ENCODE peak calls at places on chromosomes 2 and 18, in five cellular contexts. One of them, this sample, is unnamed.
A peak's percentile ranks its signal among the peaks of the same experiment; 100 is the strongest.

GRCh38 chr2:109148991-109149645 is 20.1 kb downstream of the SH3RF3 start:
- DNase-seq in left ventricle myocardium inferior: no peak
- DNase-seq in suprapubic skin: no peak
- DNase-seq in mammary epithelial cell: no peak
- DNase-seq in body of pancreas: no peak
- DNase-seq in this sample: no peak

GRCh38 chr2:18536100-18536499 is 24.4 kb downstream of the RDH14 start:
- DNase-seq in left ventricle myocardium inferior: no peak
- DNase-seq in suprapubic skin: no peak
- DNase-seq in mammary epithelial cell: peak; percentile 47
- DNase-seq in body of pancreas: no peak
- DNase-seq in this sample: no peak

GRCh38 chr18:75111673-75112485 is 97.1 kb downstream of the PTGR3 start:
- DNase-seq in left ventricle myocardium inferior: no peak
- DNase-seq in suprapubic skin: no peak
- DNase-seq in mammary epithelial cell: peak; percentile 19
- DNase-seq in body of pancreas: no peak
- DNase-seq in this sample: no peak

GRCh38 chr2:200765139-200765951 is 46.4 kb upstream of the BZW1 start:
- DNase-seq in left ventricle myocardium inferior: no peak
- DNase-seq in suprapubic skin: no peak
- DNase-seq in mammary epithelial cell: peak; percentile 94
- DNase-seq in body of pancreas: no peak
- DNase-seq in this sample: peak; percentile 81

GRCh38 chr18:36372902-36373301 is 75.4 kb downstream of the FHOD3 start:
- DNase-seq in left ventricle myocardium inferior: no peak
- DNase-seq in suprapubic skin: no peak
- DNase-seq in mammary epithelial cell: peak; percentile 85
- DNase-seq in body of pancreas: no peak
- DNase-seq in this sample: no peak

GRCh38 chr18:79384834-79385233 is 10.9 kb upstream of the NFATC1 start:
- DNase-seq in left ventricle myocardium inferior: no peak
- DNase-seq in suprapubic skin: no peak
- DNase-seq in mammary epithelial cell: no peak
- DNase-seq in body of pancreas: no peak
- DNase-seq in this sample: no peak

GRCh38 chr2:174145827-174146226 is 102.5 kb downstream of the OLA1 start:
- DNase-seq in left ventricle myocardium inferior: no peak
- DNase-seq in suprapubic skin: no peak
- DNase-seq in mammary epithelial cell: no peak
- DNase-seq in body of pancreas: no peak
- DNase-seq in this sample: no peak

GRCh38 chr2:34401186-34401585 is 802.1 kb upstream of the FAM98A start:
- DNase-seq in left ventricle myocardium inferior: no peak
- DNase-seq in suprapubic skin: no peak
- DNase-seq in mammary epithelial cell: no peak
- DNase-seq in body of pancreas: no peak
- DNase-seq in this sample: no peak

GRCh38 chr18:37779220-37779619 is 213.6 kb upstream of the CELF4 start:
- DNase-seq in left ventricle myocardium inferior: no peak
- DNase-seq in suprapubic skin: no peak
- DNase-seq in mammary epithelial cell: no peak
- DNase-seq in body of pancreas: no peak
- DNase-seq in this sample: no peak

GRCh38 chr2:105489168-105489878 is 90.5 kb upstream of the FHL2 start:
- DNase-seq in left ventricle myocardium inferior: no peak
- DNase-seq in suprapubic skin: no peak
- DNase-seq in mammary epithelial cell: no peak
- DNase-seq in body of pancreas: no peak
- DNase-seq in this sample: no peak

GRCh38 chr2:230790981-230791380 is 73.8 kb upstream of the ITM2C start:
- DNase-seq in left ventricle myocardium inferior: peak; percentile 33
- DNase-seq in suprapubic skin: no peak
- DNase-seq in mammary epithelial cell: no peak
- DNase-seq in body of pancreas: no peak
- DNase-seq in this sample: no peak

GRCh38 chr2:38528008-38528442 is 74.7 kb downstream of the HNRNPLL start:
- DNase-seq in left ventricle myocardium inferior: peak; percentile 40
- DNase-seq in suprapubic skin: no peak
- DNase-seq in mammary epithelial cell: peak; percentile 46
- DNase-seq in body of pancreas: no peak
- DNase-seq in this sample: no peak

GRCh38 chr2:120053891-120054290 is 41.0 kb downstream of the EPB41L5 start:
- DNase-seq in left ventricle myocardium inferior: no peak
- DNase-seq in suprapubic skin: no peak
- DNase-seq in mammary epithelial cell: peak; percentile 67
- DNase-seq in body of pancreas: no peak
- DNase-seq in this sample: no peak

GRCh38 chr18:42477261-42477660 is 522.2 kb downstream of the PIK3C3 start:
- DNase-seq in left ventricle myocardium inferior: no peak
- DNase-seq in suprapubic skin: no peak
- DNase-seq in mammary epithelial cell: no peak
- DNase-seq in body of pancreas: no peak
- DNase-seq in this sample: no peak

GRCh38 chr2:54613361-54613760 is 110.1 kb upstream of the EML6 start:
- DNase-seq in left ventricle myocardium inferior: no peak
- DNase-seq in suprapubic skin: no peak
- DNase-seq in mammary epithelial cell: no peak
- DNase-seq in body of pancreas: no peak
- DNase-seq in this sample: no peak

GRCh38 chr2:60565472-60565871 is 12.0 kb upstream of the BCL11A start:
- DNase-seq in left ventricle myocardium inferior: no peak
- DNase-seq in suprapubic skin: no peak
- DNase-seq in mammary epithelial cell: no peak
- DNase-seq in body of pancreas: no peak
- DNase-seq in this sample: no peak

GRCh38 chr18:58557013-58557435 is 71.9 kb downstream of the ALPK2 start:
- DNase-seq in left ventricle myocardium inferior: peak; percentile 63
- DNase-seq in suprapubic skin: no peak
- DNase-seq in mammary epithelial cell: no peak
- DNase-seq in body of pancreas: no peak
- DNase-seq in this sample: no peak

GRCh38 chr2:230650585-230651137 is 62.0 kb upstream of the CAB39 start:
- DNase-seq in left ventricle myocardium inferior: no peak
- DNase-seq in suprapubic skin: no peak
- DNase-seq in mammary epithelial cell: no peak
- DNase-seq in body of pancreas: no peak
- DNase-seq in this sample: no peak

GRCh38 chr2:85430780-85431601 is 12.5 kb downstream of the SH2D6 start:
- DNase-seq in left ventricle myocardium inferior: no peak
- DNase-seq in suprapubic skin: no peak
- DNase-seq in mammary epithelial cell: no peak
- DNase-seq in body of pancreas: no peak
- DNase-seq in this sample: no peak

GRCh38 chr2:47227532-47228166 is 72.5 kb upstream of the STPG4 start:
- DNase-seq in left ventricle myocardium inferior: no peak
- DNase-seq in suprapubic skin: no peak
- DNase-seq in mammary epithelial cell: no peak
- DNase-seq in body of pancreas: no peak
- DNase-seq in this sample: no peak

GRCh38 chr2:226607379-226607778 is 192.2 kb downstream of the IRS1 start:
- DNase-seq in left ventricle myocardium inferior: no peak
- DNase-seq in suprapubic skin: no peak
- DNase-seq in mammary epithelial cell: no peak
- DNase-seq in body of pancreas: no peak
- DNase-seq in this sample: no peak

GRCh38 chr2:120949027-120949956 is 213.6 kb downstream of the GLI2 start:
- DNase-seq in left ventricle myocardium inferior: no peak
- DNase-seq in suprapubic skin: no peak
- DNase-seq in mammary epithelial cell: no peak
- DNase-seq in body of pancreas: peak; percentile 43
- DNase-seq in this sample: no peak

GRCh38 chr18:2881490-2882195 is 34.8 kb downstream of the EMILIN2 start:
- DNase-seq in left ventricle myocardium inferior: peak; percentile 54
- DNase-seq in suprapubic skin: no peak
- DNase-seq in mammary epithelial cell: no peak
- DNase-seq in body of pancreas: no peak
- DNase-seq in this sample: no peak

GRCh38 chr2:118363604-118364003 is 275.3 kb downstream of the INSIG2 start:
- DNase-seq in left ventricle myocardium inferior: no peak
- DNase-seq in suprapubic skin: no peak
- DNase-seq in mammary epithelial cell: peak; percentile 89
- DNase-seq in body of pancreas: no peak
- DNase-seq in this sample: no peak

GRCh38 chr2:128446049-128446811 is 127.6 kb upstream of the HS6ST1 start:
- DNase-seq in left ventricle myocardium inferior: no peak
- DNase-seq in suprapubic skin: peak; percentile 69
- DNase-seq in mammary epithelial cell: no peak
- DNase-seq in body of pancreas: peak; percentile 6
- DNase-seq in this sample: peak; percentile 14

GRCh38 chr2:8241317-8241716 is 440.5 kb upstream of the ID2 start:
- DNase-seq in left ventricle myocardium inferior: no peak
- DNase-seq in suprapubic skin: no peak
- DNase-seq in mammary epithelial cell: no peak
- DNase-seq in body of pancreas: no peak
- DNase-seq in this sample: no peak

GRCh38 chr18:57942493-57942892 is 101.5 kb upstream of the NEDD4L start:
- DNase-seq in left ventricle myocardium inferior: no peak
- DNase-seq in suprapubic skin: no peak
- DNase-seq in mammary epithelial cell: no peak
- DNase-seq in body of pancreas: no peak
- DNase-seq in this sample: no peak

GRCh38 chr2:239312741-239313246 is 88.0 kb downstream of the HDAC4 start:
- DNase-seq in left ventricle myocardium inferior: peak; percentile 43
- DNase-seq in suprapubic skin: peak; percentile 81
- DNase-seq in mammary epithelial cell: no peak
- DNase-seq in body of pancreas: peak; percentile 10
- DNase-seq in this sample: peak; percentile 44

GRCh38 chr2:174544156-174544555 is 53.4 kb downstream of the WIPF1 start:
- DNase-seq in left ventricle myocardium inferior: no peak
- DNase-seq in suprapubic skin: no peak
- DNase-seq in mammary epithelial cell: peak; percentile 70
- DNase-seq in body of pancreas: no peak
- DNase-seq in this sample: no peak

GRCh38 chr18:75264195-75264594 is 53.6 kb downstream of the TSHZ1 start:
- DNase-seq in left ventricle myocardium inferior: no peak
- DNase-seq in suprapubic skin: no peak
- DNase-seq in mammary epithelial cell: no peak
- DNase-seq in body of pancreas: no peak
- DNase-seq in this sample: no peak

GRCh38 chr2:65096948-65097347 is 33.0 kb downstream of the RAB1A start:
- DNase-seq in left ventricle myocardium inferior: no peak
- DNase-seq in suprapubic skin: no peak
- DNase-seq in mammary epithelial cell: peak; percentile 6
- DNase-seq in body of pancreas: no peak
- DNase-seq in this sample: no peak

GRCh38 chr2:232236200-232236599 is 142.4 kb upstream of the ALPP start:
- DNase-seq in left ventricle myocardium inferior: no peak
- DNase-seq in suprapubic skin: no peak
- DNase-seq in mammary epithelial cell: peak; percentile 81
- DNase-seq in body of pancreas: no peak
- DNase-seq in this sample: no peak

DNA sequence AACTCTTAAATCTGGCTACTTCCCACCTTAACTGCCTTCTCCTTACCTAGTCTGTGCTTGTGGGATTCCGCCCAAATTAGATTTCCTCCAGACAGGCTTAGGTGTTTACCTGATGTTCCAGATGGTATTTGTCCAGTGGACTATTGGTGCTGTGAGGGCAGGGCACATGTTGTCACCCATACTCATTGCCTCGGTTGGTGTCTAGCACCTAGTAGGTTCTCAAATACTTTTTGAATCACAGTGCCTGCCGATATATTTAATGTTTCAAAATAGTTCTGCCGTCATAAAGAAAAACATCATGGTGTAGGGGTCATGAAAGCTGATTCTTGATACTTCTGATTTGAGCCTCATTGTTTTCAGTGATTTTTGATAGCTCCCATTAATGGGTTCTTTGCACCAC is 1.1 kb downstream of the SEPTIN2 start:
- DNase-seq in left ventricle myocardium inferior: no peak
- DNase-seq in suprapubic skin: no peak
- DNase-seq in mammary epithelial cell: no peak
- DNase-seq in body of pancreas: no peak
- DNase-seq in this sample: no peak
- H3K4me1 ChIP-seq in left ventricle myocardium inferior: peaks cover 92% of the 10 kb centered on the region
- H3K4me1 ChIP-seq in suprapubic skin: peaks cover 79% of the 10 kb centered on the region
- H3K4me1 ChIP-seq in mammary epithelial cell: peaks cover 35% of the 10 kb centered on the region
- H3K4me1 ChIP-seq in body of pancreas: peaks cover 63% of the 10 kb centered on the region
- H3K4me1 ChIP-seq in this sample: peaks cover 59% of the 10 kb centered on the region

DNA sequence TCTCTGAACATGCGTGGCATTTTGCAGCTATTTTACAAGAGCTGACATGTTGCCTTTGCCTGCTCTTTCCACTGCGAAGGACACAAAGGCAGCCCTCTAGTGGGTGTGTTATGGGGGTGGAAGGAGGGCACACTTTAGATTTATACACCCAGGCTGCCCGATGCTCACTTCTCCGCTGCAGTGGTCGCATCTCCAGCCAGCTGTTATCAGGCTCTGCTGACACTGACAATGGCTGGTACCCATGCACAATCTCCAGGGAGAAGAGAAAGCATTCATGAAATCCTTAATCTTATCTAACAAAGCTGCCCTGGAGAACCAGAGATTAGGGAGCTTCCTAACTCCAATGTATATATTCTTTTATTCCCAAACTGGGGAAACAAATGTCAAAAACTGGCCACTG is 113.5 kb downstream of the EPHA4 start:
- DNase-seq in left ventricle myocardium inferior: no peak
- DNase-seq in suprapubic skin: no peak
- DNase-seq in mammary epithelial cell: no peak
- DNase-seq in body of pancreas: no peak
- DNase-seq in this sample: no peak
- TF ChIP-seq CTCF in left ventricle myocardium inferior: no peak
- TF ChIP-seq CTCF in suprapubic skin: no peak
- TF ChIP-seq CTCF in mammary epithelial cell: no peak
- TF ChIP-seq CTCF in body of pancreas: no peak
- TF ChIP-seq CTCF in this sample: no peak

DNA sequence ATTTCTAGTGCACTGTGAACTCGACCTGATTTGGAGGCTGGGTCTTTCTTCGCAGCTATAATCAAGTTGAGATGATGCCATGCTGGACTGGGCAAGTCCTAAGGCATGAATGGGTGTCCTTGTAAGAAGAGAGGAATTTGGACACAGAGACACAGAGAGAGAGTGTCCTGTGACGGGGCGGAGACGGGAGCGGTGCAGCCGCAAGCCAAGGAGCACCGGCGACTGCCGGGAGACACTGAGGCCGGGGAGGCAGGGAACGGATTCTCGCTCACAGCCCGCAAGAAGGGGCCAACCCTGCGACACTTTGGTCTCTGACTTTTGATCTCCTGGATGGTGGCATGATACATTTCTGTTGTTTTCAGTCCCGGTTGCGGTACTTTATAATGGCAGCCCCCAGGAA is 22.4 kb upstream of the MBP start:
- DNase-seq in left ventricle myocardium inferior: no peak
- DNase-seq in suprapubic skin: no peak
- DNase-seq in mammary epithelial cell: no peak
- DNase-seq in body of pancreas: no peak
- DNase-seq in this sample: no peak
- H3K4me1 ChIP-seq in left ventricle myocardium inferior: no peaks in the 10 kb centered on the region
- H3K4me1 ChIP-seq in suprapubic skin: no peaks in the 10 kb centered on the region
- H3K4me1 ChIP-seq in mammary epithelial cell: no peaks in the 10 kb centered on the region
- H3K4me1 ChIP-seq in body of pancreas: no peaks in the 10 kb centered on the region
- H3K4me1 ChIP-seq in this sample: no peaks in the 10 kb centered on the region

DNA sequence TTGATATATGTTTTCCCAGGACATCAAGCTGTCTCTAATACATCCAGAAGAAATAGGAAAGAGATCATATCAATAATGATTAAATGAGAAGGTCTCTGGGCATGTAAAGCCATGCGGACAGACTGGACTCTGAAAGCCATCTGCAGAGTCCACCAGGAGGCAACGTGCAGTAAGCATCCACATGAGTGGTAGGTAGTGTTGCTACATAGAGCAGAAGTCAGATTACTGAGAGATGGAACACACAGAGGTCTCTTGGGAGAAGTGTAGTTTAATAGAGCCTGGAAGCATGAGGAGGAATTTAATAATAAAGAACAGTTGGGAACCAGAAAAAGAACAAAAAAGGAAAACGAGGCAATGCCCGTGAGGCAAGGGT is 758.1 kb upstream of the DDX18 start:
- DNase-seq in left ventricle myocardium inferior: no peak
- DNase-seq in suprapubic skin: no peak
- DNase-seq in mammary epithelial cell: no peak
- DNase-seq in body of pancreas: no peak
- DNase-seq in this sample: no peak
- TF ChIP-seq CTCF in left ventricle myocardium inferior: no peak
- TF ChIP-seq CTCF in suprapubic skin: no peak
- TF ChIP-seq CTCF in mammary epithelial cell: no peak
- TF ChIP-seq CTCF in body of pancreas: no peak
- TF ChIP-seq CTCF in this sample: no peak

This sample was measured in RWPE2.